ENCODE peak calls at places on chromosomes 7 and 10, in four cellular contexts. One of them, this sample, is unnamed.

GRCh38 chr10:115092555-115093285 is 445 bp upstream of the ATRNL1 start:
- DNase-seq in brain microvascular endothelial cell: peak
- DNase-seq in CD8-positive, alpha-beta memory T cell: no peak
- DNase-seq in epithelial cell of proximal tubule: no peak
- DNase-seq in this sample: peak

GRCh38 chr10:133318494-133319127 is 9.9 kb downstream of the ZNF511 start:
- DNase-seq in brain microvascular endothelial cell: peak
- DNase-seq in CD8-positive, alpha-beta memory T cell: peak
- DNase-seq in epithelial cell of proximal tubule: no peak
- DNase-seq in this sample: peak

GRCh38 chr10:106278385-106278784 is 886.1 kb downstream of the SORCS1 start:
- DNase-seq in brain microvascular endothelial cell: no peak
- DNase-seq in CD8-positive, alpha-beta memory T cell: no peak
- DNase-seq in epithelial cell of proximal tubule: no peak
- DNase-seq in this sample: no peak

GRCh38 chr7:158311791-158312190 is 275.8 kb downstream of the PTPRN2 start:
- DNase-seq in brain microvascular endothelial cell: no peak
- DNase-seq in CD8-positive, alpha-beta memory T cell: no peak
- DNase-seq in epithelial cell of proximal tubule: no peak
- DNase-seq in this sample: no peak

GRCh38 chr10:17200885-17201164 is 647 bp downstream of the TRDMT1 start:
- DNase-seq in brain microvascular endothelial cell: peak
- DNase-seq in CD8-positive, alpha-beta memory T cell: no peak
- DNase-seq in epithelial cell of proximal tubule: no peak
- DNase-seq in this sample: peak

GRCh38 chr10:36366843-36367242 is 724.7 kb upstream of the FZD8 start:
- DNase-seq in brain microvascular endothelial cell: peak
- DNase-seq in CD8-positive, alpha-beta memory T cell: no peak
- DNase-seq in epithelial cell of proximal tubule: no peak
- DNase-seq in this sample: no peak

GRCh38 chr10:19816420-19817250 is at the start of gene PLXDC2:
- DNase-seq in brain microvascular endothelial cell: peak
- DNase-seq in CD8-positive, alpha-beta memory T cell: no peak
- DNase-seq in epithelial cell of proximal tubule: no peak
- DNase-seq in this sample: peak

GRCh38 chr7:101527844-101528667 is 101.0 kb downstream of the MYL10 start:
- DNase-seq in brain microvascular endothelial cell: no peak
- DNase-seq in CD8-positive, alpha-beta memory T cell: no peak
- DNase-seq in epithelial cell of proximal tubule: no peak
- DNase-seq in this sample: peak

GRCh38 chr10:22779331-22780019 is 65.1 kb upstream of the PIP4K2A start:
- DNase-seq in brain microvascular endothelial cell: no peak
- DNase-seq in CD8-positive, alpha-beta memory T cell: no peak
- DNase-seq in epithelial cell of proximal tubule: peak
- DNase-seq in this sample: no peak

GRCh38 chr10:129707406-129708388 is 240.7 kb downstream of the MGMT start:
- DNase-seq in brain microvascular endothelial cell: peak
- DNase-seq in CD8-positive, alpha-beta memory T cell: no peak
- DNase-seq in epithelial cell of proximal tubule: no peak
- DNase-seq in this sample: peak

GRCh38 chr10:28719789-28720436 is 42.6 kb downstream of the BAMBI start:
- DNase-seq in brain microvascular endothelial cell: no peak
- DNase-seq in CD8-positive, alpha-beta memory T cell: no peak
- DNase-seq in epithelial cell of proximal tubule: no peak
- DNase-seq in this sample: peak

GRCh38 chr10:133475821-133476640 is 22.3 kb downstream of the SCART1 start:
- DNase-seq in brain microvascular endothelial cell: no peak
- DNase-seq in CD8-positive, alpha-beta memory T cell: peak
- DNase-seq in epithelial cell of proximal tubule: no peak
- DNase-seq in this sample: no peak

GRCh38 chr7:111744501-111745155 is 182.3 kb upstream of the IMMP2L start:
- DNase-seq in brain microvascular endothelial cell: peak
- DNase-seq in CD8-positive, alpha-beta memory T cell: no peak
- DNase-seq in epithelial cell of proximal tubule: no peak
- DNase-seq in this sample: peak

GRCh38 chr10:112799726-112800510 is 150.1 kb upstream of the TCF7L2 start:
- DNase-seq in brain microvascular endothelial cell: no peak
- DNase-seq in CD8-positive, alpha-beta memory T cell: no peak
- DNase-seq in epithelial cell of proximal tubule: no peak
- DNase-seq in this sample: peak

GRCh38 chr7:40826419-40827216 is 691.8 kb downstream of the SUGCT start:
- DNase-seq in brain microvascular endothelial cell: peak
- DNase-seq in CD8-positive, alpha-beta memory T cell: no peak
- DNase-seq in epithelial cell of proximal tubule: no peak
- DNase-seq in this sample: peak

GRCh38 chr10:91745086-91745831 is 53.0 kb upstream of the TNKS2 start:
- DNase-seq in brain microvascular endothelial cell: no peak
- DNase-seq in CD8-positive, alpha-beta memory T cell: no peak
- DNase-seq in epithelial cell of proximal tubule: peak
- DNase-seq in this sample: peak

GRCh38 chr10:61973923-61974322 is 72.4 kb downstream of the ARID5B start:
- DNase-seq in brain microvascular endothelial cell: no peak
- DNase-seq in CD8-positive, alpha-beta memory T cell: no peak
- DNase-seq in epithelial cell of proximal tubule: no peak
- DNase-seq in this sample: no peak

GRCh38 chr10:11921800-11922387 is 98.7 kb downstream of the PROSER2 start:
- DNase-seq in brain microvascular endothelial cell: no peak
- DNase-seq in CD8-positive, alpha-beta memory T cell: no peak
- DNase-seq in epithelial cell of proximal tubule: no peak
- DNase-seq in this sample: no peak

GRCh38 chr7:116169060-116169459 is 41.3 kb upstream of the TES start:
- DNase-seq in brain microvascular endothelial cell: no peak
- DNase-seq in CD8-positive, alpha-beta memory T cell: no peak
- DNase-seq in epithelial cell of proximal tubule: peak
- DNase-seq in this sample: peak

GRCh38 chr10:76124230-76124629 is 692.8 kb downstream of the LRMDA start:
- DNase-seq in brain microvascular endothelial cell: no peak
- DNase-seq in CD8-positive, alpha-beta memory T cell: no peak
- DNase-seq in epithelial cell of proximal tubule: no peak
- DNase-seq in this sample: no peak

GRCh38 chr7:54961391-54961790 is 57.4 kb upstream of the EGFR start:
- DNase-seq in brain microvascular endothelial cell: no peak
- DNase-seq in CD8-positive, alpha-beta memory T cell: no peak
- DNase-seq in epithelial cell of proximal tubule: no peak
- DNase-seq in this sample: no peak

GRCh38 chr10:98041352-98042043 is 11.1 kb upstream of the CRTAC1 start:
- DNase-seq in brain microvascular endothelial cell: peak
- DNase-seq in CD8-positive, alpha-beta memory T cell: peak
- DNase-seq in epithelial cell of proximal tubule: peak
- DNase-seq in this sample: peak

GRCh38 chr10:117260094-117260493 is 19.2 kb downstream of the SLC18A2 start:
- DNase-seq in brain microvascular endothelial cell: no peak
- DNase-seq in CD8-positive, alpha-beta memory T cell: no peak
- DNase-seq in epithelial cell of proximal tubule: no peak
- DNase-seq in this sample: no peak

GRCh38 chr7:11373546-11374142 is 400.0 kb downstream of the PHF14 start:
- DNase-seq in brain microvascular endothelial cell: no peak
- DNase-seq in CD8-positive, alpha-beta memory T cell: no peak
- DNase-seq in epithelial cell of proximal tubule: no peak
- DNase-seq in this sample: peak

GRCh38 chr10:129774082-129774735 is 189.9 kb downstream of the EBF3 start:
- DNase-seq in brain microvascular endothelial cell: no peak
- DNase-seq in CD8-positive, alpha-beta memory T cell: no peak
- DNase-seq in epithelial cell of proximal tubule: no peak
- DNase-seq in this sample: no peak

GRCh38 chr10:14186245-14186644 is 144.5 kb downstream of the FRMD4A start:
- DNase-seq in brain microvascular endothelial cell: peak
- DNase-seq in CD8-positive, alpha-beta memory T cell: no peak
- DNase-seq in epithelial cell of proximal tubule: no peak
- DNase-seq in this sample: no peak

GRCh38 chr10:80281292-80281691 is 8.2 kb downstream of the MAT1A start:
- DNase-seq in brain microvascular endothelial cell: no peak
- DNase-seq in CD8-positive, alpha-beta memory T cell: no peak
- DNase-seq in epithelial cell of proximal tubule: no peak
- DNase-seq in this sample: no peak

GRCh38 chr10:91349381-91349780 is 60.8 kb upstream of the HECTD2 start:
- DNase-seq in brain microvascular endothelial cell: peak
- DNase-seq in CD8-positive, alpha-beta memory T cell: no peak
- DNase-seq in epithelial cell of proximal tubule: peak
- DNase-seq in this sample: peak

GRCh38 chr7:22356010-22356854 is 722 bp downstream of the RAPGEF5 start:
- DNase-seq in brain microvascular endothelial cell: no peak
- DNase-seq in CD8-positive, alpha-beta memory T cell: no peak
- DNase-seq in epithelial cell of proximal tubule: no peak
- DNase-seq in this sample: no peak

GRCh38 chr7:79741684-79742083 is 288.2 kb upstream of the MAGI2 start:
- DNase-seq in brain microvascular endothelial cell: no peak
- DNase-seq in CD8-positive, alpha-beta memory T cell: no peak
- DNase-seq in epithelial cell of proximal tubule: no peak
- DNase-seq in this sample: peak

GRCh38 chr10:34862892-34863291 is 47.8 kb upstream of the PARD3 start:
- DNase-seq in brain microvascular endothelial cell: no peak
- DNase-seq in CD8-positive, alpha-beta memory T cell: no peak
- DNase-seq in epithelial cell of proximal tubule: no peak
- DNase-seq in this sample: no peak

GRCh38 chr7:13832346-13832745 is 157.1 kb downstream of the ETV1 start:
- DNase-seq in brain microvascular endothelial cell: no peak
- DNase-seq in CD8-positive, alpha-beta memory T cell: no peak
- DNase-seq in epithelial cell of proximal tubule: no peak
- DNase-seq in this sample: no peak

GRCh38 chr10:4170633-4171314 is 385.8 kb upstream of the KLF6 start:
- DNase-seq in brain microvascular endothelial cell: no peak
- DNase-seq in CD8-positive, alpha-beta memory T cell: no peak
- DNase-seq in epithelial cell of proximal tubule: no peak
- DNase-seq in this sample: no peak

GRCh38 chr10:113004219-113004618 is 54.2 kb downstream of the TCF7L2 start:
- DNase-seq in brain microvascular endothelial cell: no peak
- DNase-seq in CD8-positive, alpha-beta memory T cell: no peak
- DNase-seq in epithelial cell of proximal tubule: no peak
- DNase-seq in this sample: no peak

DNA sequence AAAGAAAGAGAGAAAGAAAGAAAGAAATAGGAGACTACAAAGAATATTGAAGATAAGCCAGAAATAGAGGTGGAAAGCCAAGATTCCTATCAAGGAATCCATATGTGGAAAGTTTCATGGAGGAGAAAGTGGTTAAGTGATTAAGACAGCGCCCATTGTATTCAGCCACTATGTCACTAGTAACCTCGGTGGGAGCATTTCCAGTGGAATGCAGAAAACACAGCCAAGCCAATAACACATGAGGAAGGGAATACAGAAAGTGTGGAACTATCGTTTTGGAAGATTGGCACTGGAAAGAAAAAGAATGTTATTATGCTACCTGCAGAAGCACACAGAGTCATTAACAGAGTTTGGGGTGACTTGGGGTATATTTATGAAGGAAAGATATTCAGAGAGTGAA is 2.7 kb downstream of the MGAM2 start:
- DNase-seq in brain microvascular endothelial cell: no peak
- DNase-seq in CD8-positive, alpha-beta memory T cell: no peak
- DNase-seq in epithelial cell of proximal tubule: no peak
- DNase-seq in this sample: no peak
- H3K4me3 ChIP-seq in brain microvascular endothelial cell: no peak
- H3K4me3 ChIP-seq in CD8-positive, alpha-beta memory T cell: no peak
- H3K4me3 ChIP-seq in epithelial cell of proximal tubule: no peak
- H3K4me3 ChIP-seq in this sample: no peak

DNA sequence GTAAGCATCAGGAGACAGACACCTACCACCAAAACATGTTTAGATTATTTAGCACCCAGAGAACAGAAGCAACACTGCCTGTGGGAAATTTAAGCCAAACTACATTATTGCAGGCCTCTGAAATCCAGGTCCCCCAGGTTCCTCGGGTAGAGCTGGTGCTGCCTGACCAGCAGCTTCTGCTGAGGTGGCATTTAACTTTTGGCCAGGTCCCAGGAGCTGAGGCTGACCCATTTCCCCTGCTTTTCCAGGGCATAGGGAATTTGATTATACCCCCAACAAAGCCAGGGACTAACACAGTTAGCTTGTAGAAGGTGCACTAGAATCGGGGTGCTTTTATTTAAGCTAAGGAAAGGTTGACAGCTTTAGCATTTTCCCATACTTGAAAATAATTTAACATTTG is 4.7 kb downstream of the LRRC4 start:
- DNase-seq in brain microvascular endothelial cell: no peak
- DNase-seq in CD8-positive, alpha-beta memory T cell: no peak
- DNase-seq in epithelial cell of proximal tubule: no peak
- DNase-seq in this sample: no peak
- H3K4me3 ChIP-seq in brain microvascular endothelial cell: no peak
- H3K4me3 ChIP-seq in CD8-positive, alpha-beta memory T cell: no peak
- H3K4me3 ChIP-seq in epithelial cell of proximal tubule: no peak
- H3K4me3 ChIP-seq in this sample: no peak

DNA sequence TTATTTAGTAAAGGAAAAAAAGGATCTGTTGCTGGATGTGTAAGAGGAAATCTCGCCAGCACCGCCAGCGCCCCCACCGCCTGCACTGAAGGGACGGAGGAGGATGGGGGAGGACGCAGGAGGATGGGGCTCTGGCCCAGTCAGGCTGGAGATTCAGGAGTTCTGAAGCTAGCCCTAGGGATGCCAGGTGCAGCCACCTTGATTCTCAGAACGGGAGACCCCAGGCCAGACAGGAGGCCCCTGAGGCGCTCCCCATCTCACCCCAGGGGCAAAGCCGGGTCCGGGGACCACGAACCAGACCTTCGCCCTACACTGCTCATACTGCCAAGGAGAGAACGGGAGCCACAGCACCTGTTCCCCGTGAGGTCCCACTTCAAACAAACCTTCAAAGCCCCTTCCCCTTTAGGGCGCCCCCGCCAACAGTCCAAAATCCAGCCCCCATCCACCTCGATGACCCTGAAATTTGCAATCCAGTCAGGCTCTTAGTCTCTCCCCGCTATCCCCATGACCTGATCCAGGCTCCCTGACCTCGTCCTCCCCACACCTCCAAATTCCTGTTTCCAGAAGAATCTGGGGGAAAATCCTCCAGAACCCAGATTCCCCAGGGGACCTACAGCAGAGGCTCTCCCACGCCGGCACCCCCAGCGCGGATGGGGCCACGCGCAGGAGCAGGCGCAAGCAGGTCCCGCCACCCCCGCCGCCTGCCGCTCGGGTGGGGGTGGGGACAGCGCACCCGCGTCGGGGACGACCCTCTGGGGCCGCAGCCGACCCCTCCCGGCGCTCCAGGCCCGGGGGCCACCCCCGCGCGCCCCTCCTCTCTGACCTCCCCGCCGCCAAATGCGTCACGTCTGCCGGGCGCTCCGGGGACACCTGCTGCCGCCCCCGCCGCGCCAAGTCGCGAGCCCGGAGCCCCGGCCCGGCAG is 929 bp downstream of the CAMK2B start:
- DNase-seq in brain microvascular endothelial cell: no peak
- DNase-seq in CD8-positive, alpha-beta memory T cell: no peak
- DNase-seq in epithelial cell of proximal tubule: no peak
- DNase-seq in this sample: no peak
- H3K4me3 ChIP-seq in brain microvascular endothelial cell: no peak
- H3K4me3 ChIP-seq in CD8-positive, alpha-beta memory T cell: no peak
- H3K4me3 ChIP-seq in epithelial cell of proximal tubule: no peak
- H3K4me3 ChIP-seq in this sample: no peak

DNA sequence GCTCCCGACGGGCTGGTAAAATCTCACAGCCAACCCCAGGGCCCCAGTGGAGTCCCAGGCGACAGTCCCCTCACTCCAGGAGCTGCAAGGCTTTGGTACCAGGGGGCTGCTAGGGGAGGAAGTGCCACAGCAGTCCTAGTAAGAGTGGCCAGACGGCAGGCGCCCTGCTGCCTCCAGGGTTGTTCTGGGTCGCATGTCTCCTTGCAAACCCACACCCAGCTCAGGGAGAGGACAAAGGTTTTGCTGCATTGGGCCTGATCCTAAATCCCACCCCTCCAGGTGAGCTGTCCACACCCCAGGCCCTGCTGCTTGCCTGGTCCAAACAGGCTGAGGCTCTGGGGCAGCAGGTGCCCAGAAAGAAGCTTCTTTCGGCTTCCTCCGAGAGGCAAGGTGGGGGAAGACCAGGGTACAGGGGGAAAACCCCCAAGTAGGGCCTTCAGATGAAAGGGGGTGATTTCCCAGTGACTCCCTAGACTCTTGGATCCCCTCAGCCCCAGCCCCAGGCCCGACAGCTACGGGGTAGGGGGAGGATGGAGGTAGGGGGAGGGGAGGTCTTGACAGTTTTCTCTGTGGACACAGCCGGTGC is 4.2 kb upstream of the KCP start:
- DNase-seq in brain microvascular endothelial cell: no peak
- DNase-seq in CD8-positive, alpha-beta memory T cell: no peak
- DNase-seq in epithelial cell of proximal tubule: no peak
- DNase-seq in this sample: no peak
- H3K4me3 ChIP-seq in brain microvascular endothelial cell: no peak
- H3K4me3 ChIP-seq in CD8-positive, alpha-beta memory T cell: no peak
- H3K4me3 ChIP-seq in epithelial cell of proximal tubule: no peak
- H3K4me3 ChIP-seq in this sample: no peak